ENCODE peak calls at places on chromosomes 2 and 18, in eight cellular contexts. One of them, this sample, is unnamed.

GRCh38 chr2:65053199-65053598 is 3.0 kb upstream of the CEP68 start:
- DNase-seq in GM12864: peak
- DNase-seq in HFF-Myc: no peak
- DNase-seq in AG04450: no peak
- DNase-seq in IMR-90: no peak
- DNase-seq in hepatocyte: no peak
- DNase-seq in fibroblast of mammary gland: no peak
- DNase-seq in heart left ventricle: no peak
- DNase-seq in this sample: no peak

GRCh38 chr2:236512902-236513433 is 56.7 kb upstream of the ACKR3 start:
- DNase-seq in GM12864: peak
- DNase-seq in HFF-Myc: peak
- DNase-seq in AG04450: no peak
- DNase-seq in IMR-90: peak
- DNase-seq in hepatocyte: peak
- DNase-seq in fibroblast of mammary gland: peak
- DNase-seq in heart left ventricle: peak
- DNase-seq in this sample: peak

GRCh38 chr2:127067620-127068350 is 39.2 kb downstream of the BIN1 start:
- DNase-seq in GM12864: no peak
- DNase-seq in HFF-Myc: no peak
- DNase-seq in AG04450: peak
- DNase-seq in IMR-90: peak
- DNase-seq in hepatocyte: peak
- DNase-seq in fibroblast of mammary gland: peak
- DNase-seq in heart left ventricle: peak
- DNase-seq in this sample: peak

GRCh38 chr2:189581354-189582139 is 961 bp upstream of the SLC40A1 start:
- DNase-seq in GM12864: no peak
- DNase-seq in HFF-Myc: no peak
- DNase-seq in AG04450: no peak
- DNase-seq in IMR-90: no peak
- DNase-seq in hepatocyte: peak
- DNase-seq in fibroblast of mammary gland: no peak
- DNase-seq in heart left ventricle: peak
- DNase-seq in this sample: no peak

GRCh38 chr2:192286093-192286701 is 91.5 kb upstream of the TMEFF2 start:
- DNase-seq in GM12864: no peak
- DNase-seq in HFF-Myc: no peak
- DNase-seq in AG04450: peak
- DNase-seq in IMR-90: peak
- DNase-seq in hepatocyte: peak
- DNase-seq in fibroblast of mammary gland: peak
- DNase-seq in heart left ventricle: no peak
- DNase-seq in this sample: peak

GRCh38 chr2:1472350-1472749 is 59.1 kb downstream of the TPO start:
- DNase-seq in GM12864: no peak
- DNase-seq in HFF-Myc: no peak
- DNase-seq in AG04450: no peak
- DNase-seq in IMR-90: no peak
- DNase-seq in hepatocyte: no peak
- DNase-seq in fibroblast of mammary gland: no peak
- DNase-seq in heart left ventricle: no peak
- DNase-seq in this sample: no peak

GRCh38 chr2:28390857-28391563 is 1.6 kb upstream of the FOSL2 start:
- DNase-seq in GM12864: no peak
- DNase-seq in HFF-Myc: no peak
- DNase-seq in AG04450: no peak
- DNase-seq in IMR-90: no peak
- DNase-seq in hepatocyte: peak
- DNase-seq in fibroblast of mammary gland: no peak
- DNase-seq in heart left ventricle: peak
- DNase-seq in this sample: no peak

GRCh38 chr2:111095426-111095825 is 25.3 kb upstream of the BCL2L11 start:
- DNase-seq in GM12864: no peak
- DNase-seq in HFF-Myc: no peak
- DNase-seq in AG04450: no peak
- DNase-seq in IMR-90: no peak
- DNase-seq in hepatocyte: no peak
- DNase-seq in fibroblast of mammary gland: no peak
- DNase-seq in heart left ventricle: no peak
- DNase-seq in this sample: no peak

GRCh38 chr2:203692039-203692710 is 14.3 kb upstream of the CD28 start:
- DNase-seq in GM12864: no peak
- DNase-seq in HFF-Myc: no peak
- DNase-seq in AG04450: no peak
- DNase-seq in IMR-90: no peak
- DNase-seq in hepatocyte: no peak
- DNase-seq in fibroblast of mammary gland: no peak
- DNase-seq in heart left ventricle: peak
- DNase-seq in this sample: no peak

GRCh38 chr2:8408560-8409460 is 273.0 kb upstream of the ID2 start:
- DNase-seq in GM12864: peak
- DNase-seq in HFF-Myc: no peak
- DNase-seq in AG04450: no peak
- DNase-seq in IMR-90: no peak
- DNase-seq in hepatocyte: no peak
- DNase-seq in fibroblast of mammary gland: no peak
- DNase-seq in heart left ventricle: no peak
- DNase-seq in this sample: no peak

GRCh38 chr2:156321243-156321904 is 11.1 kb downstream of the NR4A2 start:
- DNase-seq in GM12864: no peak
- DNase-seq in HFF-Myc: no peak
- DNase-seq in AG04450: no peak
- DNase-seq in IMR-90: no peak
- DNase-seq in hepatocyte: no peak
- DNase-seq in fibroblast of mammary gland: no peak
- DNase-seq in heart left ventricle: no peak
- DNase-seq in this sample: no peak

GRCh38 chr18:1006965-1007364 is 102.3 kb downstream of the ADCYAP1 start:
- DNase-seq in GM12864: no peak
- DNase-seq in HFF-Myc: no peak
- DNase-seq in AG04450: no peak
- DNase-seq in IMR-90: no peak
- DNase-seq in hepatocyte: no peak
- DNase-seq in fibroblast of mammary gland: no peak
- DNase-seq in heart left ventricle: no peak
- DNase-seq in this sample: no peak

GRCh38 chr2:229910832-229911412 is 10.9 kb downstream of the TRIP12 start:
- DNase-seq in GM12864: no peak
- DNase-seq in HFF-Myc: no peak
- DNase-seq in AG04450: no peak
- DNase-seq in IMR-90: no peak
- DNase-seq in hepatocyte: peak
- DNase-seq in fibroblast of mammary gland: peak
- DNase-seq in heart left ventricle: no peak
- DNase-seq in this sample: peak

GRCh38 chr2:219129589-219129988 is 31.0 kb downstream of the NHEJ1 start:
- DNase-seq in GM12864: no peak
- DNase-seq in HFF-Myc: no peak
- DNase-seq in AG04450: no peak
- DNase-seq in IMR-90: no peak
- DNase-seq in hepatocyte: no peak
- DNase-seq in fibroblast of mammary gland: no peak
- DNase-seq in heart left ventricle: no peak
- DNase-seq in this sample: no peak

GRCh38 chr18:34710430-34711386 is 610 bp downstream of the DTNA start:
- DNase-seq in GM12864: no peak
- DNase-seq in HFF-Myc: peak
- DNase-seq in AG04450: no peak
- DNase-seq in IMR-90: peak
- DNase-seq in hepatocyte: peak
- DNase-seq in fibroblast of mammary gland: peak
- DNase-seq in heart left ventricle: no peak
- DNase-seq in this sample: peak

GRCh38 chr2:98157557-98157956 is 70.6 kb downstream of the VWA3B start:
- DNase-seq in GM12864: no peak
- DNase-seq in HFF-Myc: no peak
- DNase-seq in AG04450: no peak
- DNase-seq in IMR-90: no peak
- DNase-seq in hepatocyte: no peak
- DNase-seq in fibroblast of mammary gland: no peak
- DNase-seq in heart left ventricle: no peak
- DNase-seq in this sample: no peak

GRCh38 chr2:234399451-234400246 is 97.2 kb downstream of the ARL4C start:
- DNase-seq in GM12864: no peak
- DNase-seq in HFF-Myc: no peak
- DNase-seq in AG04450: no peak
- DNase-seq in IMR-90: peak
- DNase-seq in hepatocyte: no peak
- DNase-seq in fibroblast of mammary gland: no peak
- DNase-seq in heart left ventricle: no peak
- DNase-seq in this sample: peak

GRCh38 chr18:8423051-8423558 is 186.1 kb upstream of the RAB12 start:
- DNase-seq in GM12864: no peak
- DNase-seq in HFF-Myc: peak
- DNase-seq in AG04450: peak
- DNase-seq in IMR-90: peak
- DNase-seq in hepatocyte: peak
- DNase-seq in fibroblast of mammary gland: peak
- DNase-seq in heart left ventricle: peak
- DNase-seq in this sample: peak

GRCh38 chr2:126722546-126722945 is 66.6 kb downstream of the GYPC start:
- DNase-seq in GM12864: no peak
- DNase-seq in HFF-Myc: no peak
- DNase-seq in AG04450: no peak
- DNase-seq in IMR-90: no peak
- DNase-seq in hepatocyte: no peak
- DNase-seq in fibroblast of mammary gland: no peak
- DNase-seq in heart left ventricle: no peak
- DNase-seq in this sample: no peak

GRCh38 chr2:239012936-239013669 is 165.2 kb downstream of the TWIST2 start:
- DNase-seq in GM12864: no peak
- DNase-seq in HFF-Myc: no peak
- DNase-seq in AG04450: no peak
- DNase-seq in IMR-90: no peak
- DNase-seq in hepatocyte: no peak
- DNase-seq in fibroblast of mammary gland: no peak
- DNase-seq in heart left ventricle: no peak
- DNase-seq in this sample: no peak

GRCh38 chr18:24208270-24209035 is 69.6 kb downstream of the CABYR start:
- DNase-seq in GM12864: no peak
- DNase-seq in HFF-Myc: no peak
- DNase-seq in AG04450: no peak
- DNase-seq in IMR-90: no peak
- DNase-seq in hepatocyte: no peak
- DNase-seq in fibroblast of mammary gland: no peak
- DNase-seq in heart left ventricle: no peak
- DNase-seq in this sample: no peak

GRCh38 chr18:10705786-10706185 is 180.0 kb downstream of the NAPG start:
- DNase-seq in GM12864: no peak
- DNase-seq in HFF-Myc: no peak
- DNase-seq in AG04450: no peak
- DNase-seq in IMR-90: no peak
- DNase-seq in hepatocyte: peak
- DNase-seq in fibroblast of mammary gland: no peak
- DNase-seq in heart left ventricle: no peak
- DNase-seq in this sample: no peak
- TF ChIP-seq CTCF in GM12864: no peak
- TF ChIP-seq CTCF in HFF-Myc: no peak
- TF ChIP-seq CTCF in AG04450: no peak
- TF ChIP-seq CTCF in IMR-90: no peak
- TF ChIP-seq CTCF in hepatocyte: no peak
- TF ChIP-seq CTCF in fibroblast of mammary gland: no peak
- TF ChIP-seq CTCF in heart left ventricle: no peak
- TF ChIP-seq CTCF in this sample: no peak

DNA sequence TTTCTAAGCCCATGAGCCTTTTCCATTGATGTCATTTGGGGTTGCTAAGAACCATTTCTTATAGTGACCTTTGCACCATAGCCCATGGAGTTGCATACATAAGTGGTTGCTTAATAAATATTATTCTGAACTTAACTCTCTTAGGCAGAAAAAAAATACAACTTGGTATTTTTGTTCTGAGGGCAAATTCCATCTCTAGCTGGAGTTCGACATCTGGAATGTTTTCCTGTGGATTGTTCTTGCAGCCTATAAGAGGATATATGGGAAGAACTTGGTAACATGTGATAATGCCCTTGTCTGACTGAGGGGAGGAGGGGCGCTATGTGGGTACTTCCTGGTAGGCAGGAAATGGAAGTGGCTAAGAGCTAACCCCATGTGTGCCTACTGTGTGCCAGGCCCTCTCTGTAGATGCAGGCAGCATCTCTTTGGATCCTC is 20.7 kb downstream of the IGFBP2 start:
- DNase-seq in GM12864: no peak
- DNase-seq in HFF-Myc: no peak
- DNase-seq in AG04450: no peak
- DNase-seq in IMR-90: peak
- DNase-seq in hepatocyte: peak
- DNase-seq in fibroblast of mammary gland: peak
- DNase-seq in heart left ventricle: no peak
- DNase-seq in this sample: peak
- H3K4me3 ChIP-seq in GM12864: no peak
- H3K4me3 ChIP-seq in HFF-Myc: no peak
- H3K4me3 ChIP-seq in AG04450: no peak
- H3K4me3 ChIP-seq in IMR-90: no peak
- H3K4me3 ChIP-seq in hepatocyte: no peak
- H3K4me3 ChIP-seq in fibroblast of mammary gland: no peak
- H3K4me3 ChIP-seq in heart left ventricle: no peak
- H3K4me3 ChIP-seq in this sample: no peak

GRCh38 chr2:148586528-148587128 is 57.9 kb upstream of the EPC2 start:
- DNase-seq in GM12864: no peak
- DNase-seq in HFF-Myc: no peak
- DNase-seq in AG04450: no peak
- DNase-seq in IMR-90: no peak
- DNase-seq in hepatocyte: no peak
- DNase-seq in fibroblast of mammary gland: no peak
- DNase-seq in heart left ventricle: no peak
- DNase-seq in this sample: no peak
- TF ChIP-seq CTCF in GM12864: no peak
- TF ChIP-seq CTCF in HFF-Myc: no peak
- TF ChIP-seq CTCF in AG04450: no peak
- TF ChIP-seq CTCF in IMR-90: no peak
- TF ChIP-seq CTCF in hepatocyte: no peak
- TF ChIP-seq CTCF in fibroblast of mammary gland: no peak
- TF ChIP-seq CTCF in heart left ventricle: no peak
- TF ChIP-seq CTCF in this sample: no peak

DNA sequence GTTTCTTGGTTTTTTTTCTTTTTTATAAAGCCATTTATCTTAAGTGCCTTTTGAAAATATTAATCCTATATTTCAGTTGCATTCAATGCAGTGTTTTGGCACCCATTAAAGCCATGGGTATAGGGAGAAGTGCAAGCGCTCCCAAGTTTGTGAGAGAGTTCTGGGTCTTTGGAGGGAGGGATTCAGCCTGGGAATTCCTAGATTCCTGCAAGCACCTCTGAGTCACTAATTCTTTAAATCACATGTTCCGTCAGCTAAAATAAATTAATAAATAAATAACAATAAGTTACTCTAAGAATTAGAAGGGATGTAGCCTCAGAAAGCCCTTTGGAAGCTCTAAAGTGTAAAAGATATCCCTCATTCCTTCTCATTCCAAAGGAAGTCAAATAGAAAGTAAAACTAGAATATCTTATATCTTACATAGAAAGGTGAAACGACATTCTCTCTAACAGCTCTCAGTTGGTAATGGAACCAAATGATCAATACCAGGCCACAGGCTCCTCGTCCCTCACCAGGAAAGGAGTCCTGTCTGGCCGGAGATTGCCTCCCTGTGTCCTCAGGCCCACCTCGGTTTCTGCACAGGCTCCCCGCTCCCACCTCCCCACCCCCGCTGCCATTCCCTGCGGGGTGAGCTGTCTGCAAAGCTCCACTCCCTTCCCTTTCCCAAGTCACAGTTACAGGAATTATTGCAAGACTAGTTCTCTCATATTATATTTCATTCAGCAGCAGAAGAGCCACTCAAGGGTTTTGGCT is 222.3 kb upstream of the RBBP8 start:
- DNase-seq in GM12864: no peak
- DNase-seq in HFF-Myc: no peak
- DNase-seq in AG04450: no peak
- DNase-seq in IMR-90: peak
- DNase-seq in hepatocyte: peak
- DNase-seq in fibroblast of mammary gland: peak
- DNase-seq in heart left ventricle: peak
- DNase-seq in this sample: peak
- H3K4me3 ChIP-seq in GM12864: no peak
- H3K4me3 ChIP-seq in HFF-Myc: peak
- H3K4me3 ChIP-seq in AG04450: peak
- H3K4me3 ChIP-seq in IMR-90: peak
- H3K4me3 ChIP-seq in hepatocyte: peak
- H3K4me3 ChIP-seq in fibroblast of mammary gland: peak
- H3K4me3 ChIP-seq in heart left ventricle: no peak
- H3K4me3 ChIP-seq in this sample: peak